ENCODE peak calls at places on chromosomes 16 and 17, in four cellular contexts. X is H9, M is pancreas, Q is OCI-LY7. K is an unnamed sample.

GRCh38 chr17:33200116-33200515 is 93.0 kb downstream of the ASIC2 start:
- DNase-seq in X (no peak), M (no peak), Q (no peak), K (peak; percentile 40)

GRCh38 chr17:78787444-78787843 is 5.4 kb upstream of the CYTH1 start:
- DNase-seq in X (no peak), M (no peak), Q (peak; percentile 72), K (no peak)

GRCh38 chr16:48597563-48598392 is 12.2 kb downstream of the N4BP1 start:
- DNase-seq in X (no peak), M (no peak), Q (no peak), K (no peak)

GRCh38 chr16:90046122-90046970 is 27.1 kb upstream of the DBNDD1 start:
- DNase-seq in X (peak; percentile 96), M (no peak), Q (no peak), K (peak; percentile 94)

GRCh38 chr17:59893617-59894100 is 738 bp downstream of the RPS6KB1 start:
- DNase-seq in X (no peak), M (no peak), Q (peak; percentile 60), K (no peak)

GRCh38 chr17:55433029-55433628 is 11.5 kb upstream of the MMD start:
- DNase-seq in X (no peak), M (no peak), Q (no peak), K (no peak)

GRCh38 chr17:80773243-80773991 is 218.2 kb upstream of the CHMP6 start:
- DNase-seq in X (peak; percentile 52), M (no peak), Q (peak; percentile 76), K (peak; percentile 81)

GRCh38 chr17:68516732-68517131 is 4.5 kb downstream of the PRKAR1A start:
- DNase-seq in X (no peak), M (no peak), Q (no peak), K (peak; percentile 1)

GRCh38 chr16:49075709-49076108 is 205.9 kb downstream of the CBLN1 start:
- DNase-seq in X (no peak), M (no peak), Q (no peak), K (no peak)

GRCh38 chr17:17666111-17666714 is 15.0 kb upstream of the RAI1 start:
- DNase-seq in X (no peak), M (no peak), Q (peak; percentile 63), K (no peak)

GRCh38 chr17:77456271-77456950 is 315.6 kb downstream of the SEC14L1 start:
- DNase-seq in X (no peak), M (no peak), Q (peak; percentile 54), K (no peak)

GRCh38 chr16:59591480-59591879 is 857.4 kb upstream of the GOT2 start:
- DNase-seq in X (no peak), M (no peak), Q (no peak), K (no peak)

GRCh38 chr16:10812352-10813122 is 6.1 kb downstream of the TVP23A start:
- DNase-seq in X (no peak), M (no peak), Q (peak; percentile 56), K (no peak)

GRCh38 chr16:70743791-70744190 is 57.2 kb downstream of the VAC14 start:
- DNase-seq in X (no peak), M (no peak), Q (no peak), K (no peak)

GRCh38 chr17:33049781-33050414 is 58.3 kb downstream of the SPACA3 start:
- DNase-seq in X (peak; percentile 74), M (peak; percentile 23), Q (peak; percentile 17), K (peak; percentile 90)

GRCh38 chr16:23145608-23146007 is 3.6 kb downstream of the USP31 start:
- DNase-seq in X (no peak), M (no peak), Q (no peak), K (no peak)

GRCh38 chr17:74532115-74532514 is 840 bp upstream of the CD300LB start:
- DNase-seq in X (peak; percentile 84), M (peak; percentile 56), Q (peak; percentile 14), K (peak; percentile 79)

GRCh38 chr17:77453613-77454559 is 313.1 kb downstream of the SEC14L1 start:
- DNase-seq in X (no peak), M (no peak), Q (peak; percentile 86), K (no peak)

GRCh38 chr16:89102035-89102776 is 8.6 kb downstream of the ACSF3 start:
- DNase-seq in X (peak; percentile 49), M (no peak), Q (no peak), K (peak; percentile 70)

DNA sequence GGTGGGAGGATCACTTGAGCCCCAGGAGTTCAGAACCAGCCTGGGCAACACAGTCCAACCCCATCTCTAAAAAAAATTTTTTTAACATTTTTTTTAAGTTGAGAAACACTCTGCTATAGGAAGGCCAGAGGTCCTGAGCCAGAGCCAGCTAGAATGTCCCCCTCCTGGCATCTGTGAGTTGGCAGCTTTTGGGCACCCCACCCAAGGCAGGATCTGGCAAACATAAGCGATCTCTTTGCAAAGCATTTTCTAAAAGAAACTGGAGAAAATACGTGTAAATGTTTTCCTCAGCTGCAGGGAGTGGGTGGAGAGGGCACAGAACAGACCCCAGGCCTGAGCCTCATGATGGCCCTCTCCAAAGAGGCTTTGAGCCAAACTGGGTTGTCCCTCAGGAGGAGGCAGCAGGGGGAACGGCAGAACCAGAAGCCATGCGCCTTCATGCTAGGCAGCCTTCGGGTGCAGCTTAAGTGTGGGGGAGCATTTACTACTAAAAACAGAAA is 11.7 kb downstream of the CAVIN1 start:
- DNase-seq in X (no peak), M (no peak), Q (no peak), K (peak; percentile 40)
- H3K27ac ChIP-seq in X (no peak overlapping the region), M (no peak overlapping the region), Q (no peak overlapping the region), K (no peak overlapping the region)

GRCh38 chr16:12590963-12591362 is 212.7 kb downstream of the CPPED1 start:
- DNase-seq in X (no peak), M (no peak), Q (no peak), K (no peak)
- H3K4me1 ChIP-seq in X (no peaks in the 10 kb centered on the region), M (no peaks in the 10 kb centered on the region), Q (peaks cover 22% of the 10 kb centered on the region), K (peaks cover 4% of the 10 kb centered on the region)

DNA sequence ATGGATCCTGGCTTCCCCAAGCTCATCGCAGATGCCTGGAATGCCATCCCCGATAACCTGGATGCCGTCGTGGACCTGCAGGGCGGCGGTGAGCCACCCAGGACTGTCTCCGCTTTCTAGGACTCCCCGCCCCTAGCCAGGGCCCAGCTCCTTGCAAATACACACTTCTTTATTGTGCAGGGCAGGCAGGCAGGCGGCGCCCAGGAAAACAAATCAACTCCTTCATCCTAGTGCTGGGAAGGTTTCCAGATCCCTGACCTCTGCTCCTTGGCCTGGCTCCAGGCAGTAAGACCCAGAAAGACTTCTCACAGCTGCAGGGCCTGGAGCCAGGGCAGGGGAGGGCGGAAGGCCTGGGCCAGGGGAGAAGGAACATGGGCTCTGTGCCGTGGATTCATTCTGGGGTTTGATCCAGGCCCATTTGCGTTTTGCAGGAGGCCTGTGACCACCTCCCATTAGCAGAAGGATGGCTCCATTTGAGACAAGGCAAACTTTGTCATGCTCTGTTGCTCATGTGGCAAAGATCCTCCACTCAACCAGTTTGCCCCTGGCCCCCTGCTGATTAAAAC is 6.0 kb upstream of the LPCAT2 start:
- DNase-seq in X (peak; percentile 32), M (peak; percentile 91), Q (no peak), K (peak; percentile 43)
- H3K27ac ChIP-seq in X (no peak overlapping the region), M (peak overlapping the region; percentile 11), Q (no peak overlapping the region), K (peak overlapping the region; percentile 70)

DNA sequence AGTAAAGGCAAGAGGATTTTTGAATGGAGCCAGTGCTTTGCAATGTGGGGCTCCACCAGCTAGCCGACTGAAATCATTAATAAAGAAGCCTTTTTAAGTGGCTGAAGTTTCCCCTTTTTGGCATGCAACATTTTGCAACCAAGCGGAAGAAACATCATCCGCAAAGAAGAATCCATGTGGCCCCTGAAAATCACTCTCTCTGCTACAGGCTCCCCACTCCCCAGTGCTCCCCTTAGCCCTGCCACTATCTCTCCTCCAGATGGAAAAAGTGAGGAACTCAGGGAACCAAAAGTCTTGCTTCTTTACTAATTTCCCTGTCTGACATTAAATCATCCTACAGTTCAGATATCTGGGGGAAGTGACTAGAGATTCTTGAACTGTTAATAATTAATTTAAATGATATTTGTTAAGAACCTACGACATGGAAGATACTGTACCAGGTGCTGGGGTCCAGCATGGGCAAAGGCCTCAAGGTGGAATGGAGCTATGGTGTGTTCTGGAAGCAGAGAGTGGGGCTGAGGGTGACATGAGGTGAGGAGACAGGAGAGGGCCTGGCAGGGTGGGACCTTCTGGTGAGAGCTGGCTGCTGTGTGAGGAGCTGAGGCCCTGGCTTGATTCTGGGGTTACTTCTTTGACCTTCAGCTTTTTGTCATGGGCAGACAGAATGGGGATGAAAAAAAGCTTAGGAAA is 6.1 kb upstream of the CCL2 start:
- DNase-seq in X (no peak), M (no peak), Q (no peak), K (no peak)
- H3K4me1 ChIP-seq in X (no peaks in the 10 kb centered on the region), M (peaks cover 12% of the 10 kb centered on the region), Q (peaks cover 4% of the 10 kb centered on the region), K (peaks cover 22% of the 10 kb centered on the region)

GRCh38 chr17:2102931-2103398 is 48.1 kb downstream of the HIC1 start:
- DNase-seq in X (no peak), M (no peak), Q (no peak), K (no peak)

GRCh38 chr17:2105663-2106062 is 50.8 kb downstream of the HIC1 start:
- DNase-seq in X (no peak), M (no peak), Q (no peak), K (no peak)

GRCh38 chr17:2106308-2106707 is 51.4 kb downstream of the HIC1 start:
- DNase-seq in X (no peak), M (no peak), Q (no peak), K (peak; percentile 29)

GRCh38 chr17:2101448-2102257 is 46.8 kb downstream of the HIC1 start:
- DNase-seq in X (no peak), M (peak; percentile 55), Q (no peak), K (no peak)

DNA sequence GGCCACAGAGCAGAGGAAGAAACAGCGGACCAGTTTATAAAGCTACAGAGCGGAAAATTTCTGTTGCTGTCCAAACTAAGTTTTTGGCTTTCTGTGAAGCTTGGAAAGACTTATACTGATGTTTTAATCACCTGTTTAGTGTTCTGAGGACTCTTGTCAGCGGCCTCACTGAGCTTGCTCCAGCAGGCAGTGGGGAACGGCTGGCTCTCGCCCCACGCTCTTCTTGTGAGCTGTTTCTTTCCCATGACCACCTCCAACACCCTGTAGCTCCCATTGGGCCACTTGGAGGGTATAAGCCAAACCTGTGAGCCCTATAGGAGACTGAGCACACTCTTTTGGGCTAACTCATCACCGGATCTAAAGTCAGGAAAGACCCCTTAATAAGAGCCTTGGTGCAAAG is 48.6 kb downstream of the HIC1 start:
- DNase-seq in X (no peak), M (no peak), Q (no peak), K (no peak)
- H3K27ac ChIP-seq in X (no peak overlapping the region), M (no peak overlapping the region), Q (no peak overlapping the region), K (no peak overlapping the region)

K was measured in endodermal cell.